ENCODE peak calls at places on chromosomes 5 and 9, in eight cellular contexts. B is GM23338, D is fibroblast of mammary gland, H is fibroblast of pulmonary artery, K is RWPE1, W is OCI-LY7, P is B cell, U is brain microvascular endothelial cell. X is an unnamed sample.

GRCh38 chr9:70030156-70030555 is 13.5 kb upstream of the MAMDC2 start:
- DNase-seq in U (no peak), D (peak; percentile 35), H (peak; percentile 77), B (no peak), P (no peak), W (no peak), K (no peak), X (peak; percentile 62)

GRCh38 chr5:137040641-137041340 is 458.3 kb downstream of the SPOCK1 start:
- DNase-seq in P (no peak), K (no peak), H (no peak), W (no peak), D (peak; percentile 64), U (no peak), B (no peak), X (no peak)

GRCh38 chr5:16755641-16756040 is 138.8 kb upstream of the RETREG1 start:
- DNase-seq in K (no peak), W (no peak), U (no peak), H (no peak), B (no peak), D (no peak), P (no peak), X (no peak)

GRCh38 chr5:169416583-169417196 is 115.8 kb upstream of the SLIT3 start:
- DNase-seq in D (peak; percentile 98), U (peak; percentile 91), H (peak; percentile 75), W (no peak), B (no peak), P (peak; percentile 19), K (peak; percentile 50), X (peak; percentile 50)

GRCh38 chr5:20555034-20555433 is 567.0 kb upstream of the CDH18 start:
- DNase-seq in P (no peak), U (no peak), B (peak; percentile 11), H (no peak), W (no peak), D (no peak), K (no peak), X (no peak)

GRCh38 chr9:8857330-8858249 is 1058.0 kb upstream of the DMAC1 start:
- DNase-seq in W (no peak), D (peak; percentile 54), B (peak; percentile 86), H (peak; percentile 32), K (no peak), P (peak; percentile 8), U (no peak), X (no peak)

GRCh38 chr5:82728931-82729717 is 348.1 kb downstream of the TMEM167A start:
- DNase-seq in U (no peak), B (no peak), P (no peak), H (no peak), W (no peak), K (no peak), D (no peak), X (no peak)

GRCh38 chr5:2640717-2641116 is 110.8 kb downstream of the IRX2 start:
- DNase-seq in K (no peak), B (no peak), P (no peak), U (no peak), W (no peak), H (no peak), D (no peak), X (no peak)

GRCh38 chr9:132348676-132349075 is 6.1 kb downstream of the SETX start:
- DNase-seq in H (no peak), W (no peak), B (no peak), P (no peak), U (no peak), K (no peak), D (no peak), X (no peak)

GRCh38 chr9:97747201-97747965 is 50.2 kb upstream of the XPA start:
- DNase-seq in B (peak; percentile 28), H (no peak), W (no peak), D (no peak), P (no peak), U (no peak), K (no peak), X (no peak)

GRCh38 chr5:116137544-116138378 is 52.9 kb downstream of the COMMD10 start:
- DNase-seq in U (peak; percentile 35), D (peak; percentile 64), B (peak; percentile 81), W (peak; percentile 61), H (peak; percentile 78), P (peak; percentile 47), K (peak; percentile 33), X (peak; percentile 57)

GRCh38 chr5:53738105-53738504 is 177.7 kb downstream of the NDUFS4 start:
- DNase-seq in H (no peak), W (no peak), K (no peak), U (no peak), B (no peak), D (no peak), P (no peak), X (no peak)

GRCh38 chr9:125407432-125407973 is 145.9 kb downstream of the GAPVD1 start:
- DNase-seq in D (no peak), B (no peak), U (no peak), H (no peak), K (no peak), W (no peak), P (no peak), X (no peak)

GRCh38 chr5:93588586-93589347 is 5.7 kb downstream of the NR2F1 start:
- DNase-seq in B (no peak), U (no peak), P (no peak), D (no peak), W (no peak), H (peak; percentile 56), K (no peak), X (no peak)

GRCh38 chr5:181076920-181077319 is 36.9 kb downstream of the BTNL9 start:
- DNase-seq in D (no peak), H (no peak), P (no peak), W (no peak), B (no peak), U (no peak), K (no peak), X (no peak)

GRCh38 chr9:103798620-103799019 is 295.5 kb upstream of the SMC2 start:
- DNase-seq in K (peak; percentile 85), P (no peak), U (peak; percentile 87), D (peak; percentile 88), W (no peak), B (no peak), H (peak; percentile 62), X (peak; percentile 80)

GRCh38 chr9:33800886-33801285 is 5.5 kb downstream of the PRSS3 start:
- DNase-seq in D (no peak), U (no peak), H (peak; percentile 29), W (no peak), P (no peak), K (no peak), B (no peak), X (peak; percentile 53)

GRCh38 chr9:5871785-5872184 is 18.9 kb upstream of the MLANA start:
- DNase-seq in U (no peak), B (no peak), W (no peak), H (no peak), P (no peak), D (no peak), K (no peak), X (no peak)

GRCh38 chr5:4027335-4027734 is 431.7 kb downstream of the IRX1 start:
- DNase-seq in D (no peak), P (no peak), K (peak; percentile 19), H (peak; percentile 22), B (no peak), W (no peak), U (no peak), X (no peak)

GRCh38 chr9:133361507-133362092 is 5.2 kb downstream of the SURF2 start:
- DNase-seq in K (no peak), H (no peak), B (no peak), U (no peak), D (no peak), P (no peak), W (no peak), X (no peak)

GRCh38 chr9:133362359-133363044 is 6.2 kb downstream of the SURF2 start:
- DNase-seq in U (no peak), H (no peak), K (no peak), P (no peak), B (no peak), W (no peak), D (peak; percentile 49), X (peak; percentile 36)

GRCh38 chr9:133360400-133361393 is 4.3 kb downstream of the SURF2 start:
- DNase-seq in H (no peak), W (no peak), P (no peak), B (no peak), K (no peak), D (no peak), U (no peak), X (no peak)

GRCh38 chr9:133357656-133358055 is 1.3 kb downstream of the SURF2 start:
- DNase-seq in B (no peak), U (no peak), P (no peak), W (no peak), K (no peak), H (no peak), D (no peak), X (no peak)

GRCh38 chr9:133359420-133360175 is 3.2 kb downstream of the SURF2 start:
- DNase-seq in W (no peak), B (peak; percentile 72), D (no peak), U (no peak), H (no peak), P (no peak), K (no peak), X (peak; percentile 23)
- TF ChIP-seq CTCF in W (peak; percentile 50), B (peak; percentile 77), D (peak; percentile 55), U (peak; percentile 45), H (peak; percentile 24), P (no peak), K (no peak), X (no peak)

GRCh38 chr5:81513982-81514381 is 120.0 kb upstream of the ACOT12 start:
- DNase-seq in B (no peak), U (no peak), P (peak; percentile 6), W (peak; percentile 46), H (peak; percentile 31), K (peak; percentile 37), D (peak; percentile 18), X (peak; percentile 20)
- TF ChIP-seq CTCF in B (no peak), U (no peak), P (peak; percentile 52), W (peak; percentile 85), H (peak; percentile 31), K (peak; percentile 60), D (peak; percentile 23), X (peak; percentile 35)

DNA sequence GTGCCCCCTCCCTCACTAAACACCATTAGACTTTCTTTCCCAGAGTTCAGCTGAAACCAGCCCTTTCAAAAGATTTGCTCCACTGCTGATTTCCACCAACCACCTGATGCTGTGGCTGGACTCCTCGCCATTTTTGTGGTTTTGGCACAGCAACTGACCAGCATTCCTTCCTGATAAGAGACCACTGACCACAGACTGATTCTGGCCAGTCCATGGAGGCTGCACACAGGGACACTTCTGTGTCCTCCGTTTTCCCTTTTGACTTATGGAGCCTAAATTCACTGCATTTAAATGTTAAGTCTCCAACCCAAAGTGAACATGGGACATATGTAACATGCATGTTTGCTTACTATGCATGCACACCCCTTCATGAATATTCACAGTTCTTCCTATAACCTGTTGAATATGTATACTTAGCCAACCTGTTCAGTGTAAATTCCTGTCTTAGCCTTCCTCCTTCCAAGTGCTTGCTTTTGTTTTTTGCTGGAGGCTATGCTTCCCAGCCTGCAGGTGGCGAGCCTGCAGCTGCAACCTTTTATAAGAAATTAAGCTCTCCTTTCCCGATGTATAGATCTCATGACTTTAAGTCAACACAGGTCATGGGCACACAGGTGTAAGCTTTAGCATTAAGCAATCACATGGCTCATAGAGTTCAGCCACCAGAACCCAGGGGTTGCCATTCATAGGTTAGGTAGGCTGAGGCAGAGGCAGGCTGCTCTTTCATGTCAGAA is 78.7 kb downstream of the ACTL7B start:
- DNase-seq in U (peak; percentile 87), D (peak; percentile 12), P (no peak), W (no peak), H (peak; percentile 70), B (peak; percentile 59), K (no peak), X (peak; percentile 48)
- TF ChIP-seq CTCF in U (peak; percentile 54), D (peak; percentile 43), P (no peak), W (no peak), H (peak; percentile 44), B (peak; percentile 66), K (no peak), X (no peak)

GRCh38 chr5:141084487-141084989 is 9.9 kb upstream of the PCDHB2 start:
- DNase-seq in B (peak; percentile 90), H (peak; percentile 46), W (no peak), K (peak; percentile 59), P (peak; percentile 31), D (peak; percentile 49), U (peak; percentile 12), X (peak; percentile 49)
- TF ChIP-seq CTCF in B (peak; percentile 88), H (peak; percentile 40), W (no peak), K (peak; percentile 92), P (no peak), D (peak; percentile 51), U (peak; percentile 23), X (peak; percentile 59)